ENCODE peak calls at places on chromosomes 16 and 17, in ten cellular contexts. One of them, this sample, is unnamed.

GRCh38 chr16:85517154-85517553 is 96.0 kb upstream of the GSE1 start:
- DNase-seq in lower leg skin: no peak
- DNase-seq in ovary: no peak
- DNase-seq in WERI-Rb-1: no peak
- DNase-seq in AG04450: no peak
- DNase-seq in cardiac fibroblast: no peak
- DNase-seq in BJ: no peak
- DNase-seq in astrocyte of the cerebellum: no peak
- DNase-seq in A549: no peak
- DNase-seq in AG04449: no peak
- DNase-seq in this sample: no peak

GRCh38 chr16:51124896-51125295 is 26.2 kb downstream of the SALL1 start:
- DNase-seq in lower leg skin: no peak
- DNase-seq in ovary: no peak
- DNase-seq in WERI-Rb-1: no peak
- DNase-seq in AG04450: no peak
- DNase-seq in cardiac fibroblast: no peak
- DNase-seq in BJ: no peak
- DNase-seq in astrocyte of the cerebellum: no peak
- DNase-seq in A549: no peak
- DNase-seq in AG04449: no peak
- DNase-seq in this sample: no peak

GRCh38 chr17:63751806-63752205 is 10.2 kb upstream of the STRADA start:
- DNase-seq in lower leg skin: no peak
- DNase-seq in ovary: no peak
- DNase-seq in WERI-Rb-1: no peak
- DNase-seq in AG04450: no peak
- DNase-seq in cardiac fibroblast: no peak
- DNase-seq in BJ: no peak
- DNase-seq in astrocyte of the cerebellum: no peak
- DNase-seq in A549: no peak
- DNase-seq in AG04449: no peak
- DNase-seq in this sample: no peak

GRCh38 chr17:76131692-76132573 is 9.1 kb downstream of the FOXJ1 start:
- DNase-seq in lower leg skin: no peak
- DNase-seq in ovary: no peak
- DNase-seq in WERI-Rb-1: no peak
- DNase-seq in AG04450: no peak
- DNase-seq in cardiac fibroblast: no peak
- DNase-seq in BJ: no peak
- DNase-seq in astrocyte of the cerebellum: no peak
- DNase-seq in A549: no peak
- DNase-seq in AG04449: no peak
- DNase-seq in this sample: no peak

GRCh38 chr16:53502331-53503269 is at the start of gene AKTIP:
- DNase-seq in lower leg skin: peak
- DNase-seq in ovary: no peak
- DNase-seq in WERI-Rb-1: peak
- DNase-seq in AG04450: no peak
- DNase-seq in cardiac fibroblast: peak
- DNase-seq in BJ: no peak
- DNase-seq in astrocyte of the cerebellum: no peak
- DNase-seq in A549: no peak
- DNase-seq in AG04449: no peak
- DNase-seq in this sample: no peak

GRCh38 chr17:75507712-75508111 is 7.6 kb downstream of the CASKIN2 start:
- DNase-seq in lower leg skin: no peak
- DNase-seq in ovary: no peak
- DNase-seq in WERI-Rb-1: no peak
- DNase-seq in AG04450: no peak
- DNase-seq in cardiac fibroblast: no peak
- DNase-seq in BJ: no peak
- DNase-seq in astrocyte of the cerebellum: no peak
- DNase-seq in A549: no peak
- DNase-seq in AG04449: no peak
- DNase-seq in this sample: no peak

GRCh38 chr16:23729503-23730424 is 16.7 kb upstream of the ERN2 start:
- DNase-seq in lower leg skin: peak
- DNase-seq in ovary: no peak
- DNase-seq in WERI-Rb-1: peak
- DNase-seq in AG04450: peak
- DNase-seq in cardiac fibroblast: peak
- DNase-seq in BJ: no peak
- DNase-seq in astrocyte of the cerebellum: no peak
- DNase-seq in A549: peak
- DNase-seq in AG04449: no peak
- DNase-seq in this sample: peak

GRCh38 chr16:23206986-23207385 is 24.4 kb downstream of the SCNN1G start:
- DNase-seq in lower leg skin: no peak
- DNase-seq in ovary: no peak
- DNase-seq in WERI-Rb-1: no peak
- DNase-seq in AG04450: no peak
- DNase-seq in cardiac fibroblast: no peak
- DNase-seq in BJ: no peak
- DNase-seq in astrocyte of the cerebellum: no peak
- DNase-seq in A549: no peak
- DNase-seq in AG04449: no peak
- DNase-seq in this sample: no peak

GRCh38 chr17:81825841-81826471 is 7.1 kb downstream of the MCRIP1 start:
- DNase-seq in lower leg skin: no peak
- DNase-seq in ovary: no peak
- DNase-seq in WERI-Rb-1: peak
- DNase-seq in AG04450: no peak
- DNase-seq in cardiac fibroblast: no peak
- DNase-seq in BJ: no peak
- DNase-seq in astrocyte of the cerebellum: no peak
- DNase-seq in A549: no peak
- DNase-seq in AG04449: no peak
- DNase-seq in this sample: no peak
- TF ChIP-seq CTCF in lower leg skin: no peak
- TF ChIP-seq CTCF in ovary: no peak
- TF ChIP-seq CTCF in WERI-Rb-1: peak
- TF ChIP-seq CTCF in AG04450: no peak
- TF ChIP-seq CTCF in cardiac fibroblast: no peak
- TF ChIP-seq CTCF in BJ: no peak
- TF ChIP-seq CTCF in astrocyte of the cerebellum: no peak
- TF ChIP-seq CTCF in A549: peak
- TF ChIP-seq CTCF in AG04449: no peak
- TF ChIP-seq CTCF in this sample: no peak

GRCh38 chr17:48014603-48015037 is 23.0 kb downstream of the COPZ2 start:
- DNase-seq in lower leg skin: no peak
- DNase-seq in ovary: no peak
- DNase-seq in WERI-Rb-1: peak
- DNase-seq in AG04450: no peak
- DNase-seq in cardiac fibroblast: no peak
- DNase-seq in BJ: no peak
- DNase-seq in astrocyte of the cerebellum: no peak
- DNase-seq in A549: no peak
- DNase-seq in AG04449: no peak
- DNase-seq in this sample: no peak

GRCh38 chr17:48010193-48010592 is 27.4 kb downstream of the COPZ2 start:
- DNase-seq in lower leg skin: no peak
- DNase-seq in ovary: no peak
- DNase-seq in WERI-Rb-1: no peak
- DNase-seq in AG04450: no peak
- DNase-seq in cardiac fibroblast: no peak
- DNase-seq in BJ: no peak
- DNase-seq in astrocyte of the cerebellum: no peak
- DNase-seq in A549: no peak
- DNase-seq in AG04449: no peak
- DNase-seq in this sample: no peak

GRCh38 chr17:48013876-48014602 is 23.6 kb downstream of the COPZ2 start:
- DNase-seq in lower leg skin: no peak
- DNase-seq in ovary: no peak
- DNase-seq in WERI-Rb-1: no peak
- DNase-seq in AG04450: no peak
- DNase-seq in cardiac fibroblast: no peak
- DNase-seq in BJ: no peak
- DNase-seq in astrocyte of the cerebellum: no peak
- DNase-seq in A549: no peak
- DNase-seq in AG04449: no peak
- DNase-seq in this sample: no peak

GRCh38 chr17:48012151-48012520 is 25.5 kb downstream of the COPZ2 start:
- DNase-seq in lower leg skin: no peak
- DNase-seq in ovary: no peak
- DNase-seq in WERI-Rb-1: peak
- DNase-seq in AG04450: no peak
- DNase-seq in cardiac fibroblast: no peak
- DNase-seq in BJ: no peak
- DNase-seq in astrocyte of the cerebellum: no peak
- DNase-seq in A549: no peak
- DNase-seq in AG04449: no peak
- DNase-seq in this sample: no peak

DNA sequence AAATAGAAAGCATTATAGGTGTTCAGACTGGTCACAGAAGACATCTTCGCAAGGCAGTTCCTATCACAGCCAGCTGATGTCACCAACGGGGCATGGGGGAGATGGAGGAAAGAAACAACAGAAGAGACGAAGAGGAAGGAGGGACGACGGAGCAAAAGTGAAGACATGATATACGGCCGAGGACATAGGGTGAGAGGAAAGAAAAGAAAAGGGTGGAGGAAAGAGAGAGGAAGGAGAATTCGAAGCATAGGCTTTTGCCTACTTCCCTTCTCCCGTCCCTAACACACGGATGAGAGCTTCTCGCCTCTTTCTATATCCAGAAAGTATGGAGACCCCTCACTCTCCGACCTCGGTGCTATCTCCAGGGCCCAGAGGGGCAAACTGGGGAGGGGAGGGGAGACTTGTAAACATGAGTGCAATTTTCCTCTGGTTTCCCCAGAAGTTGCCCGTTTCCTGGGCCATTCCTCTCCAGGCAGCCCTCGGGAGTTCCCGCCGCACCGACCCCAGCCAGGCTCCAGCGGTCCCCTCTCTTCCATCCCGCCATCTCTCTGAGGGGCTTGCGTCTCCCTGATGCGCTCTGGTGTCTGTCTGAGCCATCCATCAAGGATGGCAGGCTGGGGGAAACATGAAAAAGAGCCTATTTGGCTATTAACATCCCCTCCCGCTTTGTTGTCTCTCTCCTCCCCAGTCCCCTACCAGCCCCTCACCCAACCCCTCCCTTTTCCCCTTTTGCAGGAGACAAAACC is 26.0 kb downstream of the COPZ2 start:
- DNase-seq in lower leg skin: no peak
- DNase-seq in ovary: no peak
- DNase-seq in WERI-Rb-1: peak
- DNase-seq in AG04450: no peak
- DNase-seq in cardiac fibroblast: peak
- DNase-seq in BJ: no peak
- DNase-seq in astrocyte of the cerebellum: no peak
- DNase-seq in A549: peak
- DNase-seq in AG04449: no peak
- DNase-seq in this sample: no peak
- H3K4me3 ChIP-seq in lower leg skin: no peak
- H3K4me3 ChIP-seq in ovary: no peak
- H3K4me3 ChIP-seq in WERI-Rb-1: peak
- H3K4me3 ChIP-seq in AG04450: peak
- H3K4me3 ChIP-seq in cardiac fibroblast: peak
- H3K4me3 ChIP-seq in BJ: peak
- H3K4me3 ChIP-seq in astrocyte of the cerebellum: peak
- H3K4me3 ChIP-seq in A549: no peak
- H3K4me3 ChIP-seq in AG04449: peak
- H3K4me3 ChIP-seq in this sample: peak

DNA sequence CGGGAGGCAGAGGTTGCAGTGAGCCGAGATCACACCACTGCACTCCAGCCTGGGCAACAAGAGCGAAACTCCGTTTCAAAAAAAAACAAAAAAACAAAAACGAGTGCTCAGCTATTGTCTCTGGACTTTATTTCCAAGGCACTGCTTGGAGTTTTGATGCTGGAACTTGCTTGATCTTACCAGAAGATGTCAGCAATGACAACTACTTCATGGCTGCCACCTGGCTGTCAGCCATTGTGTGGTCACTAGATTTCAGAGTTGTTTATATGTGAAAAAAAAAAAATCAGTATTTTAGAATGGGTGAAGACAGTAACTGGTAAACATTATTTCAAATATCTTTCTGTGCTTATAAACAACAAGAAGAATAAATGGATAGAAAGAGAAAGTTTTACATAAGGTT is 26.3 kb upstream of the OR4D1 start:
- DNase-seq in lower leg skin: no peak
- DNase-seq in ovary: no peak
- DNase-seq in WERI-Rb-1: peak
- DNase-seq in AG04450: no peak
- DNase-seq in cardiac fibroblast: peak
- DNase-seq in BJ: no peak
- DNase-seq in astrocyte of the cerebellum: peak
- DNase-seq in A549: peak
- DNase-seq in AG04449: no peak
- DNase-seq in this sample: no peak
- TF ChIP-seq CTCF in lower leg skin: no peak
- TF ChIP-seq CTCF in ovary: no peak
- TF ChIP-seq CTCF in WERI-Rb-1: peak
- TF ChIP-seq CTCF in AG04450: no peak
- TF ChIP-seq CTCF in cardiac fibroblast: peak
- TF ChIP-seq CTCF in BJ: no peak
- TF ChIP-seq CTCF in astrocyte of the cerebellum: peak
- TF ChIP-seq CTCF in A549: peak
- TF ChIP-seq CTCF in AG04449: no peak
- TF ChIP-seq CTCF in this sample: peak

GRCh38 chr17:60142872-60143499 is 6.8 kb upstream of the CA4 start:
- DNase-seq in lower leg skin: peak
- DNase-seq in ovary: no peak
- DNase-seq in WERI-Rb-1: peak
- DNase-seq in AG04450: peak
- DNase-seq in cardiac fibroblast: peak
- DNase-seq in BJ: peak
- DNase-seq in astrocyte of the cerebellum: peak
- DNase-seq in A549: peak
- DNase-seq in AG04449: peak
- DNase-seq in this sample: no peak

GRCh38 chr17:60141111-60142018 is 8.4 kb upstream of the CA4 start:
- DNase-seq in lower leg skin: no peak
- DNase-seq in ovary: no peak
- DNase-seq in WERI-Rb-1: no peak
- DNase-seq in AG04450: no peak
- DNase-seq in cardiac fibroblast: peak
- DNase-seq in BJ: no peak
- DNase-seq in astrocyte of the cerebellum: no peak
- DNase-seq in A549: no peak
- DNase-seq in AG04449: no peak
- DNase-seq in this sample: no peak

GRCh38 chr17:60138769-60139437 is 10.9 kb upstream of the CA4 start:
- DNase-seq in lower leg skin: no peak
- DNase-seq in ovary: no peak
- DNase-seq in WERI-Rb-1: peak
- DNase-seq in AG04450: no peak
- DNase-seq in cardiac fibroblast: no peak
- DNase-seq in BJ: no peak
- DNase-seq in astrocyte of the cerebellum: no peak
- DNase-seq in A549: no peak
- DNase-seq in AG04449: no peak
- DNase-seq in this sample: no peak

GRCh38 chr17:60137731-60138130 is 12.0 kb upstream of the CA4 start:
- DNase-seq in lower leg skin: no peak
- DNase-seq in ovary: no peak
- DNase-seq in WERI-Rb-1: peak
- DNase-seq in AG04450: no peak
- DNase-seq in cardiac fibroblast: no peak
- DNase-seq in BJ: no peak
- DNase-seq in astrocyte of the cerebellum: no peak
- DNase-seq in A549: no peak
- DNase-seq in AG04449: no peak
- DNase-seq in this sample: no peak

GRCh38 chr17:60139438-60140285 is 10.1 kb upstream of the CA4 start:
- DNase-seq in lower leg skin: peak
- DNase-seq in ovary: peak
- DNase-seq in WERI-Rb-1: peak
- DNase-seq in AG04450: peak
- DNase-seq in cardiac fibroblast: peak
- DNase-seq in BJ: no peak
- DNase-seq in astrocyte of the cerebellum: peak
- DNase-seq in A549: peak
- DNase-seq in AG04449: no peak
- DNase-seq in this sample: no peak
- H3K4me3 ChIP-seq in lower leg skin: no peak
- H3K4me3 ChIP-seq in ovary: no peak
- H3K4me3 ChIP-seq in WERI-Rb-1: no peak
- H3K4me3 ChIP-seq in AG04450: peak
- H3K4me3 ChIP-seq in cardiac fibroblast: no peak
- H3K4me3 ChIP-seq in BJ: no peak
- H3K4me3 ChIP-seq in astrocyte of the cerebellum: no peak
- H3K4me3 ChIP-seq in A549: no peak
- H3K4me3 ChIP-seq in AG04449: peak
- H3K4me3 ChIP-seq in this sample: peak

This sample was measured in epithelial cell of proximal tubule.